ENCODE peak calls at places on chromosome 1, in five cellular contexts. H, M, Z, S and E are unnamed samples.

GRCh38 chr1:109640285-109640865 is 15.5 kb upstream of the GSTM4 start:
- DNase-seq in H (peak; percentile 60), M (no peak), Z (peak; percentile 95), S (peak; percentile 80), E (peak; percentile 90)

GRCh38 chr1:110673197-110673701 is 1.5 kb downstream of the KCNA3 start:
- DNase-seq in H (no peak), M (no peak), Z (peak; percentile 75), S (no peak), E (no peak)

GRCh38 chr1:229025576-229025975 is 245.3 kb upstream of the RAB4A start:
- DNase-seq in H (no peak), M (no peak), Z (no peak), S (no peak), E (no peak)

GRCh38 chr1:70778056-70778762 is 269.4 kb downstream of the PTGER3 start:
- DNase-seq in H (no peak), M (no peak), Z (no peak), S (no peak), E (no peak)

GRCh38 chr1:161019767-161020572 is 982 bp downstream of the F11R start:
- DNase-seq in H (peak; percentile 88), M (no peak), Z (no peak), S (no peak), E (no peak)

GRCh38 chr1:201546093-201546492 is 7.2 kb downstream of the NAV1 start:
- DNase-seq in H (no peak), M (no peak), Z (no peak), S (no peak), E (no peak)

GRCh38 chr1:245390975-245391374 is 236.2 kb downstream of the KIF26B start:
- DNase-seq in H (no peak), M (no peak), Z (no peak), S (no peak), E (no peak)

GRCh38 chr1:245060684-245061374 is 94.0 kb upstream of the KIF26B start:
- DNase-seq in H (peak; percentile 79), M (no peak), Z (no peak), S (no peak), E (no peak)

GRCh38 chr1:85815906-85816305 is 107.7 kb upstream of the ZNHIT6 start:
- DNase-seq in H (no peak), M (no peak), Z (no peak), S (no peak), E (no peak)

GRCh38 chr1:111598534-111598933 is 21.1 kb upstream of the RAP1A start:
- DNase-seq in H (no peak), M (no peak), Z (no peak), S (no peak), E (no peak)

GRCh38 chr1:41387667-41388091 is 26.4 kb downstream of the FOXO6 start:
- DNase-seq in H (no peak), M (no peak), Z (no peak), S (no peak), E (peak; percentile 91)

GRCh38 chr1:115595279-115596079 is 46.3 kb upstream of the VANGL1 start:
- DNase-seq in H (peak; percentile 80), M (peak; percentile 68), Z (peak; percentile 78), S (peak; percentile 78), E (peak; percentile 75)

GRCh38 chr1:46772571-46772970 is 26.3 kb upstream of the CYP4B1 start:
- DNase-seq in H (no peak), M (no peak), Z (no peak), S (no peak), E (no peak)

GRCh38 chr1:39692152-39693064 is 1.2 kb upstream of the HPCAL4 start:
- DNase-seq in H (no peak), M (no peak), Z (no peak), S (no peak), E (no peak)

GRCh38 chr1:36450270-36450918 is at the start of gene OSCP1:
- DNase-seq in H (peak; percentile 97), M (peak; percentile 87), Z (peak; percentile 95), S (no peak), E (peak; percentile 96)

DNA sequence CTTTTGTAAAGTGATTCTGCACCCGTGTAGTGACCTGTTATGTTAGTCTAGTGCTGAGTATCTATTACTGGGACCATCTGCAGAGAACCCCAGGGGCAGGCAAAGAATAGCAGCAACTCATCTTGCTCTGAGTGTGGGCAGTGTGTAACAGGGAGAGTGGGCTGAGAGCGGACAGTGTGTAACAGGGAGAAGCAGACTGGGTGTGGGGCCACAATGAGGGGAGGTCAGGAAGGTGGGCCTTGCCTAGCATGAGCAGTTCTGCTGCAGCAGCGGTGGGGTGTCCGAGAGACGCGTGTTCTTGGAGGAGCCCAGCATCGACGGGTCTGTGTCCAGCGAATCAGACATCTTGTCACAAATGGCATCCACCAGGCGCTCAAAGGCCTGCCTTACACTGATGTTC is 41.2 kb upstream of the NRDC start:
- DNase-seq in H (no peak), M (no peak), Z (no peak), S (no peak), E (no peak)
- H3K27ac ChIP-seq in H (no peak overlapping the region), M (no peak overlapping the region), Z (no peak overlapping the region), S (no peak overlapping the region), E (no peak overlapping the region)

GRCh38 chr1:90510143-90510542 is 207.0 kb downstream of the BARHL2 start:
- DNase-seq in H (no peak), M (no peak), Z (no peak), S (no peak), E (no peak)

GRCh38 chr1:90508376-90509167 is 208.5 kb downstream of the BARHL2 start:
- DNase-seq in H (no peak), M (no peak), Z (no peak), S (no peak), E (no peak)

GRCh38 chr1:90509225-90510048 is 207.7 kb downstream of the BARHL2 start:
- DNase-seq in H (no peak), M (no peak), Z (no peak), S (no peak), E (no peak)

GRCh38 chr1:90507173-90507572 is 209.9 kb downstream of the BARHL2 start:
- DNase-seq in H (no peak), M (no peak), Z (no peak), S (no peak), E (no peak)

GRCh38 chr1:90512441-90512840 is 204.7 kb downstream of the BARHL2 start:
- DNase-seq in H (no peak), M (no peak), Z (no peak), S (no peak), E (no peak)
- TF ChIP-seq POLR2AphosphoS5 in H (no peak), M (no peak), Z (no peak), S (no peak), E (no peak)

DNA sequence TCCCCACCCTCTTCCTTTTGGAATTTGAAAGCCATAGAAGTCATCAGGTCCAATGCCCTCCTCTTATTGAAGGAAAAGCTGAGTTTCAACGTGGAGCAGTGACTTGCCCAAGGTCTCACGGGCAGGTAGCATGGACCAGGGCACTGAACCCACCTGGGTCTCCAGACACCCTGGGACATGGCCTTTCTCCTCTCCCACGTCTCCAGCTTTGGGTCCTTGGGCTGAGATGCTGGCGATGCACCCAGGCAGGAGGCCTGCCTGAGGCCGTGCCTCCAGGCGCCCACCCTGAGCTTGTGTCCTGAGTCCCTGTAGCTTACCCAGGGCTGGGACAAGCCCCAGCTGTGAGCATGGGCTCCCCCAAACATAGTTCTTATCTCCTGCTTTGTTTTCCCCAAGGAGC is 21.4 kb downstream of the LDLRAP1 start:
- DNase-seq in H (no peak), M (no peak), Z (peak; percentile 69), S (no peak), E (no peak)
- H3K4me1 ChIP-seq in H (peaks cover 28% of the 10 kb centered on the region), M (no peaks in the 10 kb centered on the region), Z (peaks cover 95% of the 10 kb centered on the region), S (peaks cover 24% of the 10 kb centered on the region), E (peaks cover 8% of the 10 kb centered on the region)

DNA sequence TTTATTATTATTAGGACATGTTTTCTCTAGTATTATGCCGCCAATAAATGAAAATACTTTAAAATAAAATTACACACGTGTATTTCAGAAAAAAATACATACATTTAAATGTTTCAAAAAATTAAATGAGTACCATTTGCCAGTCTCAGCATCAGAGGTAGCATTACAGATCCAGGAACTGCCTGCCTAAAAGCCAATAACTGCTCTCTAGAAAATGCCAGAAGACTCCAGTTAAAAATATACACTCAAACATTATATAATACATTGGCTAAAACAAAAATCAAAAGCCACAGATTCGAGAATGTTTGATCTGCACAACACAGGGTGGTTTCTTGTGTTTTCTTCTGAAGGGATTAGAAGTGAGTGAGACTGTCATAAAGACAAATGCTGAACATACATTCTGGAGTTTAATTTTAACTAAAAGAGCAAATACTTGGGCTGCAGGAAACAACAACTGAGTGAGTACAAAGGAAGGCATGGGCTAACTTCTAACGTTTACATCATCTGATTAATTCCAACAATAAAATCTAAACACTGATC is 105.5 kb downstream of the RERE start:
- DNase-seq in H (no peak), M (no peak), Z (no peak), S (no peak), E (no peak)
- H3K27ac ChIP-seq in H (peak overlapping the region; percentile 94), M (peak overlapping the region; percentile 28), Z (peak overlapping the region; percentile 69), S (peak overlapping the region; percentile 45), E (peak overlapping the region; percentile 46)

GRCh38 chr1:92480813-92481597 is 5.7 kb downstream of the GFI1 start:
- DNase-seq in H (no peak), M (no peak), Z (peak; percentile 79), S (no peak), E (no peak)
- TF ChIP-seq POLR2AphosphoS5 in H (no peak), M (no peak), Z (peak; percentile 13), S (no peak), E (no peak)

GRCh38 chr1:45678489-45678888 is 7.8 kb downstream of the GPBP1L1 start:
- DNase-seq in H (no peak), M (no peak), Z (no peak), S (no peak), E (no peak)
- H3K4me1 ChIP-seq in H (peaks cover 28% of the 10 kb centered on the region), M (peaks cover 7% of the 10 kb centered on the region), Z (peaks cover 68% of the 10 kb centered on the region), S (peaks cover 19% of the 10 kb centered on the region), E (peaks cover 8% of the 10 kb centered on the region)

GRCh38 chr1:206472454-206472853 is 2.2 kb downstream of the IKBKE start:
- DNase-seq in H (no peak), M (no peak), Z (peak; percentile 85), S (no peak), E (no peak)

GRCh38 chr1:206470692-206471414 is 577 bp downstream of the IKBKE start:
- DNase-seq in H (peak; percentile 72), M (no peak), Z (peak; percentile 86), S (peak; percentile 41), E (no peak)

GRCh38 chr1:206469933-206470691 is at the start of gene IKBKE:
- DNase-seq in H (peak; percentile 62), M (no peak), Z (peak; percentile 79), S (peak; percentile 45), E (no peak)

GRCh38 chr1:206471993-206472392 is 1.7 kb downstream of the IKBKE start:
- DNase-seq in H (no peak), M (no peak), Z (peak; percentile 18), S (no peak), E (no peak)

DNA sequence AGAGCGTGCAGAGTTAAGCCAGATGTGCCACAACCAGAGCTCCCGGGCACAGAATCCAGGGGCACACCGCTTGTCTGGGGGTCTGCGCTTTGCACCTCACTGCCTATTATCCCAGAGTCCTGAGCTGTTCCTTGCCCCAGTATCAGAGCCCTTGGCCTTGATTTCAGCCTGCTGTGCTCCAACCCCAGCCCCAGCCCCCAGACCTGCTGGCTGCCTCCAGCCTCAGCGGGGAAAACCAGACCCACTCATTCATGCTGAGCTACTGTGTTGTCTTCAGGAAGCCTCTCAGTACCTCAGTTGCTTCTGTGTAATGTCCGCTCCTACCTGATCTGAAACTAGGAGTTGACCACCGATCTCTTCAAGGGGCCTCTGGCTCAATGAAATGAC is 1.1 kb downstream of the IKBKE start:
- DNase-seq in H (no peak), M (no peak), Z (no peak), S (no peak), E (no peak)
- H3K27ac ChIP-seq in H (peak overlapping the region; percentile 3), M (no peak overlapping the region), Z (peak overlapping the region; percentile 81), S (no peak overlapping the region), E (no peak overlapping the region)